ENCODE peak calls at places on chromosomes 2 and 18, in four cellular contexts. N is stomach, H is DND-41, Q is ovary. I is an unnamed sample.

GRCh38 chr2:133769036-133769435 is 200.8 kb upstream of the NCKAP5 start:
- DNase-seq in Q (no peak), H (no peak), N (no peak), I (no peak)

GRCh38 chr2:70686577-70687460 is 81.2 kb downstream of the ADD2 start:
- DNase-seq in H (peak; percentile 24), Q (no peak), N (no peak), I (peak; percentile 72)

GRCh38 chr18:56835331-56835730 is 184.2 kb downstream of the WDR7 start:
- DNase-seq in H (no peak), N (no peak), Q (no peak), I (no peak)

GRCh38 chr18:55477537-55478300 is 110.3 kb downstream of the TCF4 start:
- DNase-seq in N (no peak), H (peak; percentile 44), Q (no peak), I (peak; percentile 72)

GRCh38 chr2:221705478-221705877 is 133.4 kb upstream of the EPHA4 start:
- DNase-seq in Q (peak; percentile 10), N (no peak), H (no peak), I (no peak)

GRCh38 chr18:36769611-36770314 is 59.0 kb downstream of the TPGS2 start:
- DNase-seq in H (no peak), N (no peak), Q (no peak), I (no peak)

GRCh38 chr2:105391058-105391627 is 7.7 kb downstream of the FHL2 start:
- DNase-seq in Q (no peak), H (no peak), N (no peak), I (peak; percentile 53)

GRCh38 chr2:239977111-239977510 is 48.0 kb downstream of the NDUFA10 start:
- DNase-seq in H (no peak), N (no peak), Q (no peak), I (no peak)

GRCh38 chr2:24613154-24613814 is 122.2 kb downstream of the NCOA1 start:
- DNase-seq in Q (no peak), N (no peak), H (peak; percentile 12), I (peak; percentile 72)

GRCh38 chr2:144111443-144111842 is 408.5 kb downstream of the ZEB2 start:
- DNase-seq in Q (no peak), N (no peak), H (no peak), I (peak; percentile 56)

GRCh38 chr2:74530239-74531161 is 767 bp downstream of the HTRA2 start:
- DNase-seq in Q (no peak), H (peak; percentile 58), N (peak; percentile 41), I (peak; percentile 47)

GRCh38 chr2:206968139-206969086 is 29.1 kb downstream of the CPO start:
- DNase-seq in H (no peak), N (no peak), Q (no peak), I (peak; percentile 70)

GRCh38 chr2:230774348-230774951 is 61.8 kb downstream of the CAB39 start:
- DNase-seq in N (no peak), H (no peak), Q (no peak), I (peak; percentile 92)

GRCh38 chr18:37568671-37569070 is 3.1 kb upstream of the CELF4 start:
- DNase-seq in H (no peak), Q (no peak), N (no peak), I (no peak)

GRCh38 chr2:128447538-128447885 is 128.8 kb upstream of the HS6ST1 start:
- DNase-seq in Q (no peak), N (peak; percentile 7), H (no peak), I (no peak)

GRCh38 chr2:239979243-239980023 is 45.7 kb downstream of the NDUFA10 start:
- DNase-seq in Q (no peak), H (no peak), N (no peak), I (peak; percentile 52)

GRCh38 chr2:10984418-10985130 is 72.8 kb downstream of the KCNF1 start:
- DNase-seq in H (no peak), N (no peak), Q (no peak), I (no peak)

GRCh38 chr2:10987439-10987838 is 75.7 kb downstream of the KCNF1 start:
- DNase-seq in H (no peak), N (no peak), Q (no peak), I (no peak)

GRCh38 chr2:10985260-10985659 is 73.5 kb downstream of the KCNF1 start:
- DNase-seq in H (no peak), N (no peak), Q (no peak), I (no peak)

GRCh38 chr2:10987861-10988260 is 76.1 kb downstream of the KCNF1 start:
- DNase-seq in N (no peak), Q (no peak), H (no peak), I (no peak)

DNA sequence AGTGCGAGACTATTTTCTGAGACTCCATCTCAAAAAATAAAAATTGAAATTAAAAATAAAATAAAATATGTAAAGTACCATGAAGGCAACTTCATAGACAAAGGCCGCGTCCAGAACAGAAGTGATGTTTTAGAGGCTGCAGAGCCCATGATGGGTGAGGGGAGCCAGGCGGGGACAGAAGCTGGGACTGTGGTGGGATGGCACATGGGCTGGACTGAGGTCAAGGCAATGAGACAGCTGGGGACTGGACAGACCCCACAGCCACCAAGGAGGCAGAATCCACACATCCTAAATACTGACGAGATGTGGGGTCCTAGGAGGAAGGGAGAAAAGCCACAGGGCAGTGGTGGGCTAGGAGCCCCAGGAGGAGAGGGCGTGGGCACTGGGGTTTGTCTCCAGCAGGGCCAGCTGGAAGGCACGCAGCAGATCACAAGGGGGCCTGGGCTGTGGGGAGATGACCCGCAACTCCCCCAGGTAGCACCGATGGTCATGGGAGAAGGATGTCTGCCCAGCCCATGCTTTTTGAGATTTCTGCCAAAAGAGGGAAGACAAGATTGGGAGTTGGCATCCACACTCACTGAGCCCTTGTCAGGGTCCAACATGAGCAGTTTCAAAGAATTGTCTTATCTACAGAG is 74.3 kb downstream of the KCNF1 start:
- DNase-seq in Q (no peak), N (no peak), H (no peak), I (no peak)
- H3K4me3 ChIP-seq in Q (no peak overlapping the region), N (no peak overlapping the region), H (no peak overlapping the region), I (no peak overlapping the region)

GRCh38 chr2:229133155-229133772 is 137.8 kb downstream of the PID1 start:
- DNase-seq in N (no peak), H (no peak), Q (no peak), I (peak; percentile 76)
- TF ChIP-seq CTCF in N (no peak), H (no peak), Q (no peak), I (peak; percentile 68)

GRCh38 chr2:199455533-199456382 is 2.0 kb downstream of the SATB2 start:
- DNase-seq in N (peak; percentile 49), Q (peak; percentile 22), H (no peak), I (peak; percentile 24)
- H3K4me3 ChIP-seq in N (peak overlapping the region; percentile 99), Q (peak overlapping the region; percentile 19), H (no peak overlapping the region), I (peak overlapping the region; percentile 79)

DNA sequence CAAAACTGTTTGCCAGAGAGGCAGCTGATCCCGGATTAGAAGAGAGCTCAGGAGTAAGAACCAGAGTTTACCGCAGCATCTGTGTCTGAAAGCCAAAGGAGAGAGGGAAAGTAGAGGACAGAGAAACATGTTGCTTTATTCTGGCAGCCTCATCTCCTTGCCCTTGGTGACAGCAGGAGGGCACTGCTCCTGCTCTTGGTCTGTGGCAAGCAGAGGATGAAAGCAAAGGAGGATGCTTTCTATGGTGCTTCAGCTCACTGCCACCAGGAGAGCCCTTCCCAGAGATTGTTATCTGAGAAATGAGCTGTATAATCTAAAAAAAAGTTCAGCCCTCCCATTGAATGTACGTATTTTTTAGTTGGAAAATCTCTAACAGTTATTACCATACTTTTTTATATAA is 7.7 kb downstream of the SLC1A4 start:
- DNase-seq in N (no peak), H (no peak), Q (no peak), I (no peak)
- TF ChIP-seq CTCF in N (no peak), H (peak; percentile 17), Q (no peak), I (peak; percentile 6)

GRCh38 chr2:42340938-42341636 is 19.9 kb downstream of the COX7A2L start:
- DNase-seq in H (peak; percentile 75), Q (no peak), N (no peak), I (no peak)

GRCh38 chr2:42340045-42340937 is 20.7 kb downstream of the COX7A2L start:
- DNase-seq in N (no peak), Q (no peak), H (no peak), I (no peak)

GRCh38 chr2:42339191-42339912 is 21.7 kb downstream of the COX7A2L start:
- DNase-seq in N (no peak), Q (no peak), H (no peak), I (no peak)

GRCh38 chr2:42342795-42343241 is 18.2 kb downstream of the COX7A2L start:
- DNase-seq in H (no peak), N (no peak), Q (no peak), I (no peak)

GRCh38 chr2:42342061-42342794 is 18.8 kb downstream of the COX7A2L start:
- DNase-seq in N (no peak), H (peak; percentile 57), Q (no peak), I (peak; percentile 97)
- H3K4me3 ChIP-seq in N (no peak overlapping the region), H (no peak overlapping the region), Q (no peak overlapping the region), I (no peak overlapping the region)

DNA sequence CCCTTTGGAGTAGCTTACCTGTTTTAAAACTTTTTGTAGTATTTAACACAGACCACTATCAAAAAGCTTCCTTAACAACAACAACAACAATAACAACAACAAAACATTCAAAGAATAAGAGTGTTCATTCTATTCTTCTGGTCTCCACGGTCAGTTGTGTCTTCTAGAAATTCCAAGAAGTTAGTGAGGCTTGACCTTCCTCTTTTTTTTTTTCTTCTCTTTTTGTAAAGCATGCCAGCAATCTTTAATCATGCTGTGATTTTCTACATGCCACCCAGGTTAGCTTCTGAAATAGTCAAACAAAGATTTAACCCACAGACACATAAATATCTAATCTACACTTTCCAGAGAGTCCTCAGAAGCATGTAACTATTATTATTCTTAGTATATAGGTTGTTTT is 28.4 kb upstream of the KLHL14 start:
- DNase-seq in H (no peak), Q (no peak), N (no peak), I (no peak)
- TF ChIP-seq CTCF in H (no peak), Q (no peak), N (no peak), I (no peak)

GRCh38 chr2:64526034-64526433 is 1.9 kb downstream of the AFTPH start:
- DNase-seq in Q (no peak), H (no peak), N (no peak), I (no peak)
- H3K4me3 ChIP-seq in Q (no peak overlapping the region), H (no peak overlapping the region), N (peak overlapping the region; percentile 93), I (no peak overlapping the region)